ENCODE peak calls at places on chromosomes 4 and X, in four cellular contexts. Z is iPS-NIHi11, V is aorta, A is AG09319. T is an unnamed sample.

GRCh38 chrX:154712781-154713391 is 38.0 kb downstream of the GAB3 start:
- DNase-seq in V (no peak), Z (no peak), A (no peak), T (no peak)

GRCh38 chrX:68238568-68238967 is 194.7 kb downstream of the OPHN1 start:
- DNase-seq in A (no peak), V (no peak), Z (peak; percentile 12), T (no peak)

GRCh38 chr4:161714022-161714751 is 449.6 kb downstream of the FSTL5 start:
- DNase-seq in V (no peak), A (peak; percentile 3), Z (no peak), T (peak; percentile 58)

GRCh38 chr4:143714290-143714625 is 13.8 kb upstream of the FREM3 start:
- DNase-seq in Z (peak; percentile 26), A (no peak), V (no peak), T (no peak)

GRCh38 chr4:4960574-4960973 is 58.7 kb downstream of the CYTL1 start:
- DNase-seq in A (no peak), V (no peak), Z (no peak), T (no peak)

GRCh38 chr4:86895692-86896488 is 3.7 kb upstream of the C4orf36 start:
- DNase-seq in Z (peak; percentile 42), V (no peak), A (no peak), T (peak; percentile 51)

GRCh38 chrX:128518508-128518907 is 466.3 kb upstream of the ACTRT1 start:
- DNase-seq in V (no peak), Z (peak; percentile 12), A (no peak), T (no peak)

GRCh38 chr4:29326816-29327215 is 1393.4 kb upstream of the PCDH7 start:
- DNase-seq in V (no peak), A (no peak), Z (no peak), T (no peak)

GRCh38 chrX:119942831-119943184 is 743 bp downstream of the NKAP start:
- DNase-seq in Z (no peak), A (no peak), V (no peak), T (no peak)

GRCh38 chrX:101417981-101418841 is 10.2 kb downstream of the HNRNPH2 start:
- DNase-seq in A (no peak), V (peak; percentile 75), Z (peak; percentile 56), T (no peak)

GRCh38 chrX:45479835-45480422 is 279.3 kb upstream of the DIPK2B start:
- DNase-seq in A (peak; percentile 50), Z (no peak), V (no peak), T (peak; percentile 45)

GRCh38 chr4:2804449-2804972 is 11.6 kb downstream of the SH3BP2 start:
- DNase-seq in A (no peak), Z (no peak), V (peak; percentile 46), T (no peak)

GRCh38 chrX:15194136-15194535 is 75.7 kb downstream of the ASB9 start:
- DNase-seq in Z (no peak), A (no peak), V (no peak), T (peak; percentile 4)

GRCh38 chr4:146051724-146052396 is 113.2 kb upstream of the ZNF827 start:
- DNase-seq in Z (no peak), A (no peak), V (no peak), T (peak; percentile 28)

GRCh38 chr4:38612996-38613395 is 51.0 kb upstream of the KLF3 start:
- DNase-seq in V (no peak), A (no peak), Z (no peak), T (no peak)

GRCh38 chr4:121817006-121817405 is 6.7 kb downstream of the CCNA2 start:
- DNase-seq in Z (no peak), A (no peak), V (no peak), T (no peak)

GRCh38 chr4:7714176-7714575 is 225.5 kb downstream of the AFAP1 start:
- DNase-seq in Z (no peak), V (no peak), A (no peak), T (no peak)

T was measured in GM04504.